ENCODE peak calls at places on chromosomes 1 and 21, in ten cellular contexts. B, N, L, O, Q, Y, A, M, W and P are unnamed samples.

GRCh38 chr21:35314896-35315582 is 265.9 kb upstream of the RUNX1 start:
- DNase-seq in B (no peak), N (no peak), L (no peak), O (no peak), Q (no peak), Y (no peak), A (no peak), M (no peak), W (no peak), P (no peak)

GRCh38 chr1:218374972-218375371 is 29.8 kb downstream of the TGFB2 start:
- DNase-seq in B (no peak), N (no peak), L (no peak), O (no peak), Q (no peak), Y (peak; percentile 34), A (no peak), M (peak; percentile 74), W (peak; percentile 95), P (no peak)

GRCh38 chr1:37288900-37289299 is 185.5 kb upstream of the ZC3H12A start:
- DNase-seq in B (no peak), N (peak; percentile 69), L (no peak), O (no peak), Q (no peak), Y (no peak), A (no peak), M (no peak), W (no peak), P (no peak)

GRCh38 chr1:38527373-38527966 is 332.1 kb downstream of the RRAGC start:
- DNase-seq in B (no peak), N (peak; percentile 64), L (no peak), O (no peak), Q (peak; percentile 57), Y (no peak), A (no peak), M (peak; percentile 5), W (no peak), P (no peak)

GRCh38 chr1:178397678-178398077 is 99.1 kb downstream of the CLEC20A start:
- DNase-seq in B (no peak), N (no peak), L (no peak), O (no peak), Q (no peak), Y (peak; percentile 53), A (no peak), M (peak; percentile 30), W (no peak), P (no peak)

GRCh38 chr1:75908717-75909152 is 23.5 kb downstream of the ASB17 start:
- DNase-seq in B (no peak), N (no peak), L (no peak), O (peak; percentile 8), Q (peak; percentile 64), Y (peak; percentile 45), A (no peak), M (peak; percentile 35), W (peak; percentile 57), P (peak; percentile 67)

GRCh38 chr1:145884675-145885074 is 991 bp downstream of the ANKRD35 start:
- DNase-seq in B (no peak), N (no peak), L (no peak), O (no peak), Q (no peak), Y (peak; percentile 60), A (no peak), M (no peak), W (peak; percentile 71), P (no peak)

GRCh38 chr1:18666317-18666920 is 35.8 kb downstream of the PAX7 start:
- DNase-seq in B (no peak), N (no peak), L (no peak), O (no peak), Q (no peak), Y (no peak), A (no peak), M (no peak), W (no peak), P (no peak)

GRCh38 chr1:100009458-100009857 is 39.7 kb downstream of the SLC35A3 start:
- DNase-seq in B (no peak), N (no peak), L (no peak), O (no peak), Q (no peak), Y (peak; percentile 74), A (no peak), M (no peak), W (no peak), P (no peak)

GRCh38 chr1:159009704-159010361 is at the start of gene IFI16:
- DNase-seq in B (peak; percentile 68), N (peak; percentile 32), L (no peak), O (peak; percentile 4), Q (peak; percentile 25), Y (peak; percentile 96), A (no peak), M (peak; percentile 92), W (peak; percentile 93), P (no peak)

GRCh38 chr1:103459385-103459784 is 66.1 kb upstream of the RNPC3 start:
- DNase-seq in B (no peak), N (no peak), L (no peak), O (peak; percentile 72), Q (no peak), Y (peak; percentile 24), A (no peak), M (peak; percentile 5), W (no peak), P (no peak)

GRCh38 chr1:203447147-203447546 is 28.5 kb upstream of the PRELP start:
- DNase-seq in B (no peak), N (no peak), L (no peak), O (no peak), Q (no peak), Y (no peak), A (no peak), M (no peak), W (no peak), P (no peak)

GRCh38 chr21:42039911-42040351 is 29.8 kb upstream of the ZBTB21 start:
- DNase-seq in B (peak; percentile 87), N (no peak), L (no peak), O (no peak), Q (peak; percentile 70), Y (peak; percentile 84), A (no peak), M (no peak), W (no peak), P (peak; percentile 10)

GRCh38 chr1:49240709-49241221 is 464.1 kb upstream of the BEND5 start:
- DNase-seq in B (no peak), N (no peak), L (no peak), O (no peak), Q (no peak), Y (no peak), A (no peak), M (no peak), W (no peak), P (peak; percentile 91)

GRCh38 chr1:232978091-232978634 is 27.8 kb downstream of the NTPCR start:
- DNase-seq in B (no peak), N (no peak), L (no peak), O (no peak), Q (no peak), Y (no peak), A (no peak), M (no peak), W (no peak), P (peak; percentile 80)

GRCh38 chr1:38962560-38962959 is 20.9 kb upstream of the RHBDL2 start:
- DNase-seq in B (no peak), N (no peak), L (no peak), O (no peak), Q (no peak), Y (peak; percentile 62), A (no peak), M (no peak), W (no peak), P (no peak)

GRCh38 chr1:6171546-6172124 is 8.5 kb downstream of the CHD5 start:
- DNase-seq in B (peak; percentile 50), N (no peak), L (no peak), O (no peak), Q (peak; percentile 57), Y (peak; percentile 31), A (no peak), M (no peak), W (peak; percentile 37), P (peak; percentile 52)

GRCh38 chr1:42831273-42831672 is 14.1 kb upstream of the SVBP start:
- DNase-seq in B (no peak), N (no peak), L (no peak), O (no peak), Q (no peak), Y (no peak), A (no peak), M (no peak), W (no peak), P (no peak)

GRCh38 chr1:58861510-58861909 is 77.7 kb upstream of the JUN start:
- DNase-seq in B (no peak), N (no peak), L (no peak), O (no peak), Q (no peak), Y (peak; percentile 38), A (no peak), M (no peak), W (no peak), P (no peak)

GRCh38 chr21:42572906-42573495 is 59.3 kb downstream of the SLC37A1 start:
- DNase-seq in B (peak; percentile 25), N (no peak), L (peak; percentile 49), O (no peak), Q (no peak), Y (no peak), A (peak; percentile 29), M (no peak), W (no peak), P (no peak)

GRCh38 chr1:37473431-37474050 is 839 bp upstream of the ZC3H12A start:
- DNase-seq in B (no peak), N (no peak), L (no peak), O (no peak), Q (no peak), Y (peak; percentile 36), A (no peak), M (peak; percentile 12), W (peak; percentile 45), P (peak; percentile 26)

GRCh38 chr1:5966543-5967205 is 25.6 kb downstream of the NPHP4 start:
- DNase-seq in B (no peak), N (no peak), L (no peak), O (no peak), Q (no peak), Y (no peak), A (no peak), M (no peak), W (no peak), P (no peak)

GRCh38 chr1:67688526-67689219 is 3.7 kb downstream of the GADD45A start:
- DNase-seq in B (no peak), N (no peak), L (no peak), O (no peak), Q (peak; percentile 46), Y (no peak), A (no peak), M (no peak), W (peak; percentile 36), P (no peak)

GRCh38 chr1:181396171-181396670 is 87.1 kb upstream of the CACNA1E start:
- DNase-seq in B (no peak), N (no peak), L (no peak), O (no peak), Q (no peak), Y (no peak), A (no peak), M (no peak), W (no peak), P (no peak)